ENCODE peak calls at places on chromosomes 12 and 14, in eight cellular contexts. D is myocyte; V is RCC 7860; F is activated T-cell treated with anti-CD3 and anti-CD28 coated beads, Interleukin-2, amount 50 U/mL, for 72 hours; X is omental fat pad; U is activated naive CD4-positive, alpha-beta T cell treated with anti-CD3 and anti-CD28 coated beads, Interleukin-2, amount 10 ng/mL, durations not matched to agents 7 days and 5 days; Q is right atrium auricular region; J is stimulated activated CD8-positive, alpha-beta memory T cell treated with anti-CD3 and anti-CD28 coated beads, Interleukin-2, amount 100 ng/mL, for 1 hour. K is an unnamed sample.
A peak's percentile ranks its signal among the peaks of the same experiment; 100 is the strongest.

GRCh38 chr12:3453947-3454675 is 36.9 kb upstream of the PRMT8 start:
- DNase-seq in D (no peak), V (peak; percentile 60), F (no peak), X (no peak), U (no peak), Q (no peak), J (no peak), K (peak; percentile 68)

GRCh38 chr12:120453060-120453761 is 7.0 kb downstream of the GATC start:
- DNase-seq in D (no peak), V (no peak), F (no peak), X (no peak), U (no peak), Q (no peak), J (no peak), K (no peak)

GRCh38 chr14:29926701-29927595 is 699 bp downstream of the PRKD1 start:
- DNase-seq in D (peak; percentile 74), V (no peak), F (no peak), X (no peak), U (no peak), Q (peak; percentile 65), J (no peak), K (no peak)

GRCh38 chr14:51176819-51177218 is 63.2 kb upstream of the TMX1 start:
- DNase-seq in D (no peak), V (no peak), F (no peak), X (no peak), U (no peak), Q (no peak), J (no peak), K (no peak)

GRCh38 chr14:57378661-57379060 is 11.7 kb upstream of the NAA30 start:
- DNase-seq in D (no peak), V (no peak), F (no peak), X (no peak), U (no peak), Q (no peak), J (no peak), K (no peak)

GRCh38 chr12:108914031-108914630 is 34.2 kb downstream of the DAO start:
- DNase-seq in D (peak; percentile 67), V (no peak), F (no peak), X (peak; percentile 27), U (no peak), Q (peak; percentile 60), J (no peak), K (no peak)

GRCh38 chr14:21825147-21825743 is 151.6 kb upstream of the OR4E1 start:
- DNase-seq in D (no peak), V (no peak), F (peak; percentile 42), X (no peak), U (peak; percentile 66), Q (no peak), J (no peak), K (peak; percentile 47)

GRCh38 chr12:3149505-3150307 is 72.5 kb downstream of the TSPAN9 start:
- DNase-seq in D (no peak), V (no peak), F (no peak), X (no peak), U (no peak), Q (no peak), J (no peak), K (no peak)

GRCh38 chr14:56808314-56809201 is 1.7 kb downstream of the OTX2 start:
- DNase-seq in D (no peak), V (no peak), F (no peak), X (no peak), U (no peak), Q (no peak), J (no peak), K (no peak)

GRCh38 chr12:15701721-15702156 is 87.4 kb downstream of the EPS8 start:
- DNase-seq in D (peak; percentile 32), V (peak; percentile 16), F (no peak), X (no peak), U (no peak), Q (no peak), J (no peak), K (no peak)

GRCh38 chr12:6961278-6961694 is 9.2 kb downstream of the PHB2 start:
- DNase-seq in D (peak; percentile 79), V (no peak), F (peak; percentile 90), X (no peak), U (peak; percentile 86), Q (peak; percentile 79), J (peak; percentile 81), K (no peak)

GRCh38 chr14:106578479-106578878 is 1052.1 kb downstream of the TMEM121 start:
- DNase-seq in D (no peak), V (no peak), F (no peak), X (no peak), U (no peak), Q (no peak), J (no peak), K (peak; percentile 89)

GRCh38 chr12:60278209-60278608 is 682.4 kb downstream of the SLC16A7 start:
- DNase-seq in D (no peak), V (no peak), F (no peak), X (no peak), U (no peak), Q (no peak), J (no peak), K (no peak)

GRCh38 chr12:56629459-56630179 is 507 bp downstream of the BAZ2A start:
- DNase-seq in D (peak; percentile 15), V (no peak), F (peak; percentile 63), X (no peak), U (peak; percentile 65), Q (no peak), J (no peak), K (peak; percentile 53)

GRCh38 chr14:76918751-76919421 is 92.7 kb downstream of the LRRC74A start:
- DNase-seq in D (peak; percentile 99), V (peak; percentile 90), F (no peak), X (peak; percentile 69), U (no peak), Q (peak; percentile 97), J (no peak), K (peak; percentile 50)

GRCh38 chr14:22394616-22395015 is 194.4 kb downstream of the DAD1 start:
- DNase-seq in D (no peak), V (no peak), F (no peak), X (no peak), U (no peak), Q (no peak), J (no peak), K (no peak)

GRCh38 chr12:6824962-6825381 is 3.2 kb upstream of the P3H3 start:
- DNase-seq in D (peak; percentile 16), V (no peak), F (no peak), X (no peak), U (no peak), Q (no peak), J (no peak), K (no peak)

GRCh38 chr12:61452076-61452475 is 808.1 kb upstream of the USP15 start:
- DNase-seq in D (no peak), V (no peak), F (no peak), X (no peak), U (no peak), Q (no peak), J (no peak), K (no peak)

GRCh38 chr14:23063601-23064000 is 6.3 kb upstream of the CDH24 start:
- DNase-seq in D (no peak), V (no peak), F (no peak), X (no peak), U (no peak), Q (no peak), J (no peak), K (no peak)

GRCh38 chr14:51310453-51311074 is 70.5 kb downstream of the TMX1 start:
- DNase-seq in D (peak; percentile 99), V (peak; percentile 6), F (no peak), X (no peak), U (no peak), Q (no peak), J (no peak), K (no peak)

GRCh38 chr14:90966493-90966892 is 93.9 kb downstream of the RPS6KA5 start:
- DNase-seq in D (no peak), V (no peak), F (no peak), X (no peak), U (no peak), Q (no peak), J (no peak), K (no peak)

GRCh38 chr12:46635818-46636217 is 190.0 kb downstream of the SLC38A4 start:
- DNase-seq in D (no peak), V (no peak), F (no peak), X (no peak), U (no peak), Q (no peak), J (no peak), K (no peak)

GRCh38 chr12:28191018-28191595 is 851 bp downstream of the CCDC91 start:
- DNase-seq in D (peak; percentile 76), V (no peak), F (peak; percentile 51), X (no peak), U (peak; percentile 43), Q (peak; percentile 73), J (peak; percentile 1), K (peak; percentile 41)

GRCh38 chr12:95553202-95553943 is 2.1 kb upstream of the USP44 start:
- DNase-seq in D (no peak), V (no peak), F (no peak), X (no peak), U (peak; percentile 22), Q (no peak), J (no peak), K (peak; percentile 62)

GRCh38 chr14:57470909-57471308 is 22.7 kb downstream of the CCDC198 start:
- DNase-seq in D (no peak), V (no peak), F (no peak), X (no peak), U (no peak), Q (no peak), J (no peak), K (no peak)

GRCh38 chr12:109760031-109760929 is 46.7 kb downstream of the FAM222A start:
- DNase-seq in D (peak; percentile 94), V (no peak), F (no peak), X (no peak), U (peak; percentile 16), Q (no peak), J (no peak), K (no peak)